ENCODE peak calls at places on chromosomes 6 and 20, in five cellular contexts. S, X, O, Q and W are unnamed samples.

GRCh38 chr20:32296874-32297420 is 19.5 kb downstream of the KIF3B start:
- DNase-seq in X (no peak), O (no peak), Q (no peak), S (no peak), W (no peak)

GRCh38 chr6:69768664-69769063 is 28.1 kb downstream of the LMBRD1 start:
- DNase-seq in Q (peak), X (no peak), S (no peak), O (peak), W (no peak)

GRCh38 chr6:1325471-1326309 is 13.8 kb downstream of the FOXQ1 start:
- DNase-seq in O (peak), X (no peak), S (peak), Q (peak), W (peak)

GRCh38 chr20:5720696-5721095 is 29.5 kb upstream of the SHLD1 start:
- DNase-seq in X (no peak), Q (no peak), S (no peak), O (no peak), W (peak)

GRCh38 chr6:83086751-83087150 is 19.3 kb downstream of the DOP1A start:
- DNase-seq in Q (no peak), S (no peak), O (no peak), X (no peak), W (no peak)

GRCh38 chr6:41571066-41571780 is 25.0 kb downstream of the FOXP4 start:
- DNase-seq in S (no peak), X (peak), Q (peak), O (no peak), W (no peak)

GRCh38 chr6:38353310-38354032 is 286.3 kb downstream of the BTBD9 start:
- DNase-seq in O (no peak), S (no peak), Q (no peak), X (no peak), W (no peak)

GRCh38 chr6:152441892-152442291 is 195.3 kb downstream of the SYNE1 start:
- DNase-seq in X (no peak), Q (no peak), S (no peak), O (no peak), W (no peak)

GRCh38 chr6:157314705-157315321 is 8.5 kb downstream of the TMEM242 start:
- DNase-seq in O (peak), Q (peak), X (no peak), S (peak), W (peak)

GRCh38 chr20:38343107-38343797 is 3.0 kb upstream of the LBP start:
- DNase-seq in S (peak), O (no peak), Q (no peak), X (no peak), W (no peak)

GRCh38 chr6:150613269-150613668 is 13.6 kb downstream of the PLEKHG1 start:
- DNase-seq in Q (no peak), O (no peak), S (no peak), X (no peak), W (no peak)

GRCh38 chr20:11403711-11404110 is 514.0 kb upstream of the BTBD3 start:
- DNase-seq in X (no peak), S (no peak), O (no peak), Q (peak), W (peak)

GRCh38 chr20:58267389-58268215 is 39.1 kb upstream of the ANKRD60 start:
- DNase-seq in O (no peak), Q (no peak), S (no peak), X (no peak), W (no peak)

GRCh38 chr20:19817017-19817416 is 59.0 kb downstream of the RIN2 start:
- DNase-seq in O (peak), X (no peak), Q (peak), S (peak), W (peak)

GRCh38 chr6:31356216-31356945 is 598 bp downstream of the HLA-B start:
- DNase-seq in Q (peak), X (peak), S (peak), O (peak), W (no peak)

GRCh38 chr6:167932468-167933276 is 64.8 kb upstream of the KIF25 start:
- DNase-seq in O (no peak), Q (no peak), X (no peak), S (no peak), W (no peak)

GRCh38 chr6:159148641-159149040 is 20.6 kb upstream of the FNDC1 start:
- DNase-seq in S (no peak), Q (no peak), X (no peak), O (no peak), W (no peak)

GRCh38 chr6:129251669-129252376 is 368.9 kb downstream of the LAMA2 start:
- DNase-seq in Q (peak), X (peak), S (peak), O (peak), W (peak)

GRCh38 chr6:110140650-110141049 is 38.8 kb downstream of the WASF1 start:
- DNase-seq in O (peak), X (no peak), Q (peak), S (peak), W (peak)

GRCh38 chr6:170173416-170173990 is 117.4 kb downstream of the DLL1 start:
- DNase-seq in X (peak), S (no peak), Q (no peak), O (no peak), W (no peak)

GRCh38 chr20:1377984-1378742 is 14.7 kb downstream of the FKBP1A start:
- DNase-seq in Q (peak), X (peak), S (peak), O (peak), W (peak)

GRCh38 chr6:98834060-98835031 is at the start of gene POU3F2:
- DNase-seq in S (peak), X (peak), O (peak), Q (peak), W (peak)

GRCh38 chr6:43575772-43576551 is at the start of the genes POLH and XPO5:
- DNase-seq in S (peak), Q (peak), X (peak), O (peak), W (peak)

GRCh38 chr20:57928181-57928967 is 218.6 kb upstream of the PMEPA1 start:
- DNase-seq in Q (peak), X (no peak), O (peak), S (no peak), W (peak)

GRCh38 chr6:32944265-32944664 is 3.4 kb upstream of the HLA-DMB start:
- DNase-seq in S (no peak), X (no peak), Q (no peak), O (no peak), W (no peak)

GRCh38 chr6:106591111-106591825 is 38.0 kb downstream of the RTN4IP1 start:
- DNase-seq in Q (peak), S (peak), X (no peak), O (peak), W (peak)

GRCh38 chr6:137767931-137768690 is 98.9 kb upstream of the TNFAIP3 start:
- DNase-seq in S (peak), Q (peak), O (no peak), X (no peak), W (peak)

GRCh38 chr6:145836170-145836569 is 21.6 kb upstream of the FBXO30 start:
- DNase-seq in S (peak), Q (peak), O (peak), X (no peak), W (peak)
- H3K9ac ChIP-seq in S (no peak), Q (no peak), O (no peak), X (no peak), W (no peak)

DNA sequence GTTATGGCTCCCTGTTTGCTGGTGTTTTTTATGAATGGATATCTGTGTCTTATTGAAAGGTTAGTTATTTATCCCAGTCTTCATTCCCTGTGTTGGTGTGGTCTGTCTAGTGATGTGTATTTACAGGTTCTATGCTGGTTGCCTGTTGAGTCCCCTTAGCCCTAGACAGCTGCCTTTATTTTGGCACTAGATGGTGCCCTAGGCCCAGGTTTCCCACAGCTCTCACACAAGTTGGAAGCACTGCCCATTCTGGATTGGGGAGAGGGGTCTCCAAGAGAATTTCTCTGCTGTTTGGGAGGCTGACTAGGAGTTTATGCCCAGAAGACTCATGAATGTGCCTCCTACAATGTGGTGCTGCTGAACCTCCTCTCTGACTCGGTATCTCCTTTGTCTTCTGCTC is 12.4 kb downstream of the GRM1 start:
- DNase-seq in X (peak), O (peak), S (peak), Q (peak), W (no peak)
- H3K9ac ChIP-seq in X (no peak), O (no peak), S (no peak), Q (no peak), W (no peak)

GRCh38 chr6:35483062-35483461 is 13.8 kb downstream of the TEAD3 start:
- DNase-seq in O (no peak), S (no peak), Q (no peak), X (no peak), W (no peak)

GRCh38 chr6:35481215-35481614 is 13.0 kb downstream of the RPL10A start:
- DNase-seq in S (no peak), Q (no peak), O (no peak), X (peak), W (no peak)

GRCh38 chr6:35477551-35478179 is 9.5 kb downstream of the RPL10A start:
- DNase-seq in X (no peak), O (no peak), Q (no peak), S (no peak), W (no peak)

GRCh38 chr6:35478259-35478658 is 10.1 kb downstream of the RPL10A start:
- DNase-seq in O (no peak), S (no peak), X (no peak), Q (no peak), W (no peak)

DNA sequence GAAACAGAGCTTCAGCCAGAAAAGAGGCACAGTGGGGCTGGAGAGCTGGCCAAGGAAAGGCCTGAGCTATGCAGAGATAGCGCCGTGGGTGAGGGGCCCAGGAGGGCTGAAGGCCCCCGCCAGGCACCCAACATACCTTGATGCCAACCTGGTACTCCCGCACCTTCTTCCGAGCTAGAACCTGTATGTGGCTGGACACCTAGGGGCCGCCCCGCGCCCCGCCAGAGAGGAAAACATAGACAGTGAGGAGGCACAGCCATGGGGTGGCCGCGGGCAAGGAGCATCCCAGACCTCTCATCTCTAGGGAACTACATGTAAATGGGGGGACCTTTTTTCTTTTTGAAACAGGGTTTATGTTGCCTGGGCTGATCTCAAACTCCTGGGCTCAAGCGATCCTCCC is 12.0 kb downstream of the RPL10A start:
- DNase-seq in S (no peak), O (no peak), X (peak), Q (no peak), W (no peak)
- H3K9ac ChIP-seq in S (no peak), O (no peak), X (no peak), Q (no peak), W (no peak)

GRCh38 chr6:15266423-15266996 is 20.6 kb downstream of the JARID2 start:
- DNase-seq in Q (no peak), O (no peak), X (no peak), S (peak), W (no peak)

GRCh38 chr6:15264412-15264811 is 18.5 kb downstream of the JARID2 start:
- DNase-seq in X (no peak), S (no peak), O (no peak), Q (no peak), W (no peak)

GRCh38 chr6:15264902-15265761 is 19.3 kb downstream of the JARID2 start:
- DNase-seq in X (no peak), O (no peak), Q (peak), S (peak), W (peak)

GRCh38 chr6:15267221-15267620 is 21.4 kb downstream of the JARID2 start:
- DNase-seq in X (no peak), S (no peak), O (no peak), Q (no peak), W (no peak)

GRCh38 chr6:15265787-15266186 is 19.9 kb downstream of the JARID2 start:
- DNase-seq in O (no peak), X (no peak), Q (peak), S (no peak), W (no peak)
- H3K9ac ChIP-seq in O (no peak), X (no peak), Q (peak), S (peak), W (no peak)

GRCh38 chr6:45423901-45424627 is 46.3 kb upstream of the SUPT3H start:
- DNase-seq in X (peak), O (no peak), Q (no peak), S (peak), W (no peak)
- H3K9ac ChIP-seq in X (no peak), O (peak), Q (peak), S (peak), W (peak)

DNA sequence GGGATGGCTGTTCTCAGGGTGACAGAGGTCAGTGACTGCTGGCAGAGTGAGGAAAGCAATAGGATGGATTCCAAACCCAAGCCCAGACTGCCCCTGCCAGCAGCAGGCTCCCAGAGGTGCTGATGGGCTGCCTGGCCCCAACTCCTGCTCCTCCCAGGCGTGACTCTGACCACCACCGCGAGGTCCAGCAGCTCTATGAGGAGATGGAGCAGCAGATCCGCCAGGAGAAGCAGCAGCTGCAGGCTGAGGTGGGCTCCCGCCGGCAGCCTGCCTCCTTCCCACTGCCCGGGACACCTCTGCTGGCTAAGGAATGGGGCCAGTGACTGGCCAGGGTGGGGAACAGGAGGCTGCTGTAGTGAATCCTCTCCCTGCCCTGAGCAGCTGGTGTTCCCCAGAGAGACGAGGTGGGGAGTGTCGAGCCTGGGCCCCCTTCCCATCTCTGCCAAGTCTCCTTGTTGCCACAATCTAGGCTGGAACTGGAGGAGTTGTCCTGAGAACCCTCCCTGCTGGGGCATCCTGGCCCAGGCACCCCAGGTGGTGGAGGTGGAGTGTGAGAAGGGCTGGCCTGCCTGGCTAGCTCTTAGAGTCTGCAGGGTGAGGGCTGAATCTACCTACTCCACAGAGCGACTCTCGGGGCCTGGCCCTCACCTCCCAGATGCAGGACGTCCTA is 20.4 kb downstream of the RAB44 start:
- DNase-seq in O (no peak), X (peak), S (no peak), Q (no peak), W (no peak)
- H3K9ac ChIP-seq in O (no peak), X (no peak), S (no peak), Q (no peak), W (no peak)